ENCODE peak calls at places on chromosomes 5 and 9, in eight cellular contexts. T is heart right ventricle, G is Panc1, J is endothelial cell of umbilical vein, M is spleen, X is PC-9, L is retinal pigment epithelial cell, W is fibroblast of villous mesenchyme. Q is an unnamed sample.

GRCh38 chr9:136170291-136170901 is 34.5 kb downstream of the LHX3 start:
- DNase-seq in T (no peak), G (no peak), J (no peak), M (peak), X (no peak), L (no peak), W (peak), Q (no peak)

GRCh38 chr5:173630724-173631365 is 14.4 kb upstream of the BOD1 start:
- DNase-seq in T (no peak), G (no peak), J (no peak), M (no peak), X (no peak), L (no peak), W (no peak), Q (no peak)

GRCh38 chr5:139710370-139711066 is 62.4 kb downstream of the CXXC5 start:
- DNase-seq in T (peak), G (no peak), J (no peak), M (peak), X (peak), L (no peak), W (peak), Q (no peak)

GRCh38 chr5:36334315-36334714 is 32.6 kb upstream of the RANBP3L start:
- DNase-seq in T (no peak), G (no peak), J (no peak), M (no peak), X (no peak), L (no peak), W (peak), Q (no peak)

GRCh38 chr5:78920604-78921003 is 64.5 kb downstream of the ARSB start:
- DNase-seq in T (peak), G (no peak), J (no peak), M (no peak), X (peak), L (no peak), W (peak), Q (no peak)

GRCh38 chr9:107755267-107755666 is 265.7 kb upstream of the KLF4 start:
- DNase-seq in T (no peak), G (peak), J (peak), M (no peak), X (peak), L (peak), W (peak), Q (peak)

GRCh38 chr9:97510797-97511761 is 9.6 kb downstream of the TMOD1 start:
- DNase-seq in T (peak), G (no peak), J (peak), M (no peak), X (no peak), L (no peak), W (peak), Q (peak)

GRCh38 chr5:387491-388265 is 55.3 kb upstream of the EXOC3 start:
- DNase-seq in T (no peak), G (no peak), J (no peak), M (peak), X (no peak), L (no peak), W (no peak), Q (no peak)

GRCh38 chr9:123353041-123353440 is 3.0 kb upstream of the CRB2 start:
- DNase-seq in T (no peak), G (no peak), J (no peak), M (no peak), X (no peak), L (no peak), W (no peak), Q (no peak)

GRCh38 chr5:1368236-1368635 is 23.3 kb upstream of the CLPTM1L start:
- DNase-seq in T (no peak), G (no peak), J (no peak), M (peak), X (no peak), L (no peak), W (no peak), Q (no peak)

GRCh38 chr9:128863647-128864046 is 18.1 kb downstream of the KYAT1 start:
- DNase-seq in T (peak), G (no peak), J (peak), M (peak), X (peak), L (no peak), W (peak), Q (no peak)

GRCh38 chr9:133142657-133143592 is 20.8 kb downstream of the GBGT1 start:
- DNase-seq in T (no peak), G (no peak), J (no peak), M (peak), X (no peak), L (no peak), W (no peak), Q (no peak)

GRCh38 chr9:81393985-81394811 is 295.1 kb downstream of the TLE1 start:
- DNase-seq in T (no peak), G (no peak), J (no peak), M (no peak), X (no peak), L (no peak), W (peak), Q (no peak)

GRCh38 chr5:32138839-32139493 is 35.2 kb downstream of the GOLPH3 start:
- DNase-seq in T (no peak), G (no peak), J (no peak), M (no peak), X (no peak), L (no peak), W (no peak), Q (no peak)

GRCh38 chr9:100098241-100098886 is 436 bp downstream of the ERP44 start:
- DNase-seq in T (peak), G (no peak), J (peak), M (no peak), X (peak), L (no peak), W (peak), Q (peak)

GRCh38 chr5:141914154-141914743 is 9.4 kb upstream of the DELE1 start:
- DNase-seq in T (peak), G (no peak), J (peak), M (peak), X (no peak), L (peak), W (peak), Q (no peak)

GRCh38 chr5:76684012-76684731 is 31.8 kb upstream of the F2R start:
- DNase-seq in T (no peak), G (no peak), J (peak), M (no peak), X (no peak), L (no peak), W (no peak), Q (no peak)

GRCh38 chr9:93205045-93205768 is 21.3 kb downstream of the WNK2 start:
- DNase-seq in T (peak), G (no peak), J (no peak), M (peak), X (no peak), L (peak), W (no peak), Q (no peak)

GRCh38 chr5:154369682-154370081 is 76.1 kb upstream of the SAP30L start:
- DNase-seq in T (no peak), G (no peak), J (no peak), M (no peak), X (no peak), L (no peak), W (peak), Q (no peak)

GRCh38 chr5:10454591-10455272 is 13.1 kb downstream of the ROPN1L start:
- DNase-seq in T (no peak), G (no peak), J (no peak), M (no peak), X (peak), L (no peak), W (peak), Q (no peak)

GRCh38 chr9:8857330-8858249 is 1058.0 kb upstream of the DMAC1 start:
- DNase-seq in T (peak), G (no peak), J (peak), M (peak), X (no peak), L (no peak), W (peak), Q (no peak)

GRCh38 chr5:125476888-125477585 is 730.6 kb upstream of the ZNF608 start:
- DNase-seq in T (no peak), G (no peak), J (peak), M (no peak), X (no peak), L (no peak), W (peak), Q (no peak)

GRCh38 chr5:54443264-54443663 is 12.2 kb upstream of the HSPB3 start:
- DNase-seq in T (peak), G (no peak), J (peak), M (no peak), X (no peak), L (no peak), W (peak), Q (no peak)

GRCh38 chr9:5402217-5402616 is 35.5 kb downstream of the PLGRKT start:
- DNase-seq in T (no peak), G (no peak), J (no peak), M (no peak), X (no peak), L (no peak), W (no peak), Q (no peak)

GRCh38 chr5:64784451-64785025 is 15.8 kb downstream of the CWC27 start:
- DNase-seq in T (peak), G (no peak), J (peak), M (peak), X (peak), L (peak), W (peak), Q (peak)

GRCh38 chr9:35341585-35341984 is 148.3 kb upstream of the RUSC2 start:
- DNase-seq in T (peak), G (no peak), J (peak), M (no peak), X (no peak), L (no peak), W (peak), Q (no peak)

GRCh38 chr5:3077684-3078083 is 326.2 kb upstream of the IRX2 start:
- DNase-seq in T (no peak), G (no peak), J (no peak), M (no peak), X (no peak), L (no peak), W (no peak), Q (no peak)
- TF ChIP-seq CTCF in T (no peak), G (no peak), J (no peak), M (no peak), X (no peak), L (no peak), W (no peak), Q (no peak)

GRCh38 chr9:103798620-103799019 is 295.5 kb upstream of the SMC2 start:
- DNase-seq in T (no peak), G (no peak), J (no peak), M (no peak), X (no peak), L (no peak), W (peak), Q (peak)
- H3K4me3 ChIP-seq in T (no peak), G (no peak), J (no peak), M (no peak), X (peak), L (no peak), W (no peak), Q (no peak)

GRCh38 chr5:157354825-157355224 is 88.9 kb downstream of the CYFIP2 start:
- DNase-seq in T (no peak), G (no peak), J (no peak), M (no peak), X (no peak), L (no peak), W (no peak), Q (no peak)
- TF ChIP-seq CTCF in T (peak), G (peak), J (peak), M (no peak), X (peak), L (peak), W (peak), Q (peak)

GRCh38 chr9:119963258-119963797 is 594.1 kb upstream of the BRINP1 start:
- DNase-seq in T (no peak), G (no peak), J (no peak), M (no peak), X (no peak), L (peak), W (peak), Q (peak)
- H3K4me3 ChIP-seq in T (no peak), G (no peak), J (no peak), M (no peak), X (no peak), L (no peak), W (no peak), Q (peak)

Q was measured in epithelial cell of proximal tubule.